ENCODE peak calls at places on chromosomes 11 and 22, in four cellular contexts. F is CD8-positive, alpha-beta T cell; P is pancreas; S is A549. Z is an unnamed sample.

GRCh38 chr11:75900848-75901247 is 85.8 kb downstream of the UVRAG start:
- DNase-seq in F (no peak), P (no peak), S (no peak), Z (no peak)

GRCh38 chr11:2295971-2296912 is 5.5 kb downstream of the C11orf21 start:
- DNase-seq in F (no peak), P (no peak), S (no peak), Z (no peak)

GRCh38 chr11:63869686-63870085 is 30.8 kb downstream of the MARK2 start:
- DNase-seq in F (peak), P (no peak), S (no peak), Z (no peak)

GRCh38 chr11:26651916-26652315 is 69.9 kb downstream of the SLC5A12 start:
- DNase-seq in F (no peak), P (no peak), S (no peak), Z (no peak)

GRCh38 chr11:97943493-97943892 is 1077.3 kb upstream of the CNTN5 start:
- DNase-seq in F (no peak), P (no peak), S (no peak), Z (no peak)

GRCh38 chr11:116502641-116503061 is 270.1 kb downstream of the BUD13 start:
- DNase-seq in F (no peak), P (no peak), S (no peak), Z (no peak)

GRCh38 chr11:130369713-130370112 is 55.0 kb upstream of the ZBTB44 start:
- DNase-seq in F (no peak), P (no peak), S (no peak), Z (no peak)

GRCh38 chr22:34567367-34567766 is 498.6 kb upstream of the ISX start:
- DNase-seq in F (no peak), P (no peak), S (no peak), Z (no peak)

GRCh38 chr11:13223112-13223511 is 54.5 kb upstream of the BMAL1 start:
- DNase-seq in F (no peak), P (no peak), S (no peak), Z (no peak)

GRCh38 chr11:86182976-86183584 is 61.5 kb upstream of the EED start:
- DNase-seq in F (no peak), P (no peak), S (no peak), Z (no peak)

GRCh38 chr11:13480198-13480597 is 15.6 kb downstream of the PTH start:
- DNase-seq in F (no peak), P (no peak), S (no peak), Z (no peak)

GRCh38 chr11:63915961-63916836 is 765 bp downstream of the RCOR2 start:
- DNase-seq in F (no peak), P (peak), S (peak), Z (peak)

GRCh38 chr11:72222106-72222891 is 2.3 kb upstream of the INPPL1 start:
- DNase-seq in F (no peak), P (no peak), S (no peak), Z (no peak)

GRCh38 chr11:123249354-123249753 is 54.3 kb upstream of the CLMP start:
- DNase-seq in F (no peak), P (no peak), S (no peak), Z (no peak)

GRCh38 chr11:123246749-123247497 is 51.9 kb upstream of the CLMP start:
- DNase-seq in F (peak), P (peak), S (peak), Z (peak)

GRCh38 chr11:123245567-123245966 is 50.5 kb upstream of the CLMP start:
- DNase-seq in F (no peak), P (no peak), S (no peak), Z (no peak)

GRCh38 chr11:123247813-123248379 is 52.8 kb upstream of the CLMP start:
- DNase-seq in F (no peak), P (no peak), S (no peak), Z (no peak)

GRCh38 chr11:123247498-123247799 is 52.4 kb upstream of the CLMP start:
- DNase-seq in F (no peak), P (no peak), S (no peak), Z (no peak)
- TF ChIP-seq CTCF in F (no peak), P (no peak), S (no peak), Z (peak)

GRCh38 chr11:58618215-58618614 is 4.2 kb upstream of the CNTF start:
- DNase-seq in F (no peak), P (no peak), S (no peak), Z (no peak)
- TF ChIP-seq CTCF in F (no peak), P (no peak), S (no peak), Z (no peak)

DNA sequence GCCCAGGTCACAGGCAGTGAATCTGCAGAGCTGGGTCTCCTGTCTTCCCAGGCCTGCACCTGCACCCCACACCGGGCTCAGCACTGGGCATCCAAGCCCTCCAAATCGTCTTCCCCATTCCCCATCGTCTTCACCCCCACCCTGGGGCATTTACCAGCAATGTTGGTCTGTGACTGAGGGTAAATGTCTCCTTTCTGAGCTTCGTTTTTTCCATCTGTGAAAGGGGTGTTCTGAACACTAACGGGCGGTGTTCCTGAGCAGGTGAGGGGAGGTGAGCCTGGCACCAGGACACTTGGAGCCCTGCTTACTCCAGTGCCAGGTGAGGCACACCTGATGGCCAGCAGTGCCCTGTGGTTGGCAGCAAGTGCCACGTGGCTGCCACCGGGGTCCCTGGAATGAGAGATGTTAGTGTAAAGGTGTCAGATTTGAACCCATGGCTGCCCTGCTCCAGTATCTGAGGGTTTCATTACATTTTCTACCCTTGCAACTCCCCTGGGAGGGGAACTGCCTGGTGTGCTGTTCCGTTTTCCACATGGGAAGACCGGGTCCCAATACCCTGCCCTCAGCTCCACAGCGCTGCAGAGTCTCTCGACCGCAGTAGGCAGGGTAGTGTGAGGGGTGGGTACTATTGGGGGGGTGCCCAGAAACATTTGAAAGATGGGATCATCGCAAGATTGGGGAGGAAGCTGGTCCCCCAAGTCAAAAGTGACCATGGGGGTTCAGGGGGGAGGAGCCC is 1.9 kb downstream of the CDC42EP1 start:
- DNase-seq in F (no peak), P (peak), S (no peak), Z (no peak)
- TF ChIP-seq CTCF in F (peak), P (no peak), S (no peak), Z (no peak)

DNA sequence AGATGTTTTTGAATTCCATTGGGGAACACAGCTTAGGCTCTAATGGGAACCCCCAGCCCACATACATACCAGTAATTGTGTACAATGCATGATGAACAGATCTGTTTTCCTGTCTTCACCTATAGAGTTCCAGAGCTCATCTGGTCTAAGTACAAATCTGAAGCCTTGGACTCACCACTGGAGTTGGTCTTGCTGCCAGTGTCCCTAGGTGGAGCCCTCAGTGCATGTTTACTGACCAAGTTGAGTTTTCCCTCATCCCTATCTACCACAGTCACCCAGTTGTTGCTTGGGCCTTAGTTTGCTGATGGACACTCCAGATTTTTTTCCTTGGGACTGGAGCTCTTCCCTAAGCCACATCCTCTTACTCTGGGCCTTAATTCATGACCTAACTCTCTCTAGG is 159.2 kb upstream of the DDI1 start:
- DNase-seq in F (no peak), P (no peak), S (no peak), Z (no peak)
- TF ChIP-seq CTCF in F (no peak), P (no peak), S (no peak), Z (no peak)

DNA sequence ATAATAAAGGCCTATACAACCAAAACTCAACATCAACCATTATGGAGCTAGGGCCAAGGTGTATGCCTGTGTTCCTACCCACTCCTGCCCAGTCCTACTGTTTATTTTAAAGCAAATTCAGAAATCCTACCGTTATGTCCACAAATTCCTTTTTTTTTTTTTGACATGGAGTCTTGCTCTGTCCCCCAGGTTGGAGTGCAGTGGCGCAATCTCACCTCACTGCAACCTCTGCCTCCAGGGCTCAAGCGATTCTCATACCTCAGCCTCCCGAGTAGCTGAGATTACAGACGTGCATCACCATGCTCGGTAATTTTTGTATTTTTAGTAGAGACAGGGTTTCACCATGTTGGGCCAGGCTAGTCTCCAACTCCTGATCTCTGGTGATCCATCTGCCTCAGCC is 3.1 kb upstream of the CPT1A start:
- DNase-seq in F (no peak), P (no peak), S (no peak), Z (no peak)
- TF ChIP-seq CTCF in F (no peak), P (no peak), S (no peak), Z (no peak)

DNA sequence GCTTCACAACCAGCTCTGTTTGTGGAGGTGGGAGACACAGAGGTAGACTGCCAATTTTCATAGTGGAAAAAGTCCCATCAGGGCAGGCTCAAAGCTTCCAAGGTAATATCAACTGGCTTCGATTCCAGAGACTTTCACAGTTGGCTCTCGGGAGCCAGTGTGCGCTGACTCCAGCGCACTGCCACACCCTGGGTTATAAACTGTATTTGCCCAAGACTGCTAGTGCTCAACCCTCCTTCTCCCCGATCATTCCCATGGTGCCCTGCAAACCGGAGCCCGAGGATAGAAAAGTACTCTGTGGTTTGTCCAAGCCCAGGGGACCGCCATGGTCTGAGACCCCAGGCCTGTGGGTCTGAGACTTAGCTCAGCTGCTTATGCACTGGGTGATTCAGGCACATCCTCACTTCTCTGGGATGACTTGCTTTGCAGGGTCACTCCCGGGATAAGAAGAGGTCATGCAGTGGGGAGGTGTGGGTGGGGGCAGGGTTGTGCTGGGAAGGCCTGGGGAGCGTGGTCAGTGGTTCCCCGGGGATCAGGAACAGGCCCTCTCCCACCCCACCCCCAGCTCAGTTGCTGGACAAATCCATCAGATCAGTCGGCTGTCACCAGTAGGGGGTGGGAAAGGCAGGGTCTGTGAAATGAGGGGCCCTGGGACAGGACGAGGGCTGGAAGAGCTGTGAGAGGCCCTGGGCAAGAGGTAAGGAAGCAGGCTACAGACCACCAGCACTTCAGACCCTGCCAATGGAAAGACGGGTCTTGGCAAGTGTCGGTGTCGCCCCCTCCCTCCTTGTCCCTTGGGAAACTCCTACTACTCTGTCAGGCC is 26.7 kb upstream of the PICK1 start:
- DNase-seq in F (no peak), P (no peak), S (no peak), Z (no peak)
- TF ChIP-seq CTCF in F (no peak), P (no peak), S (no peak), Z (no peak)

DNA sequence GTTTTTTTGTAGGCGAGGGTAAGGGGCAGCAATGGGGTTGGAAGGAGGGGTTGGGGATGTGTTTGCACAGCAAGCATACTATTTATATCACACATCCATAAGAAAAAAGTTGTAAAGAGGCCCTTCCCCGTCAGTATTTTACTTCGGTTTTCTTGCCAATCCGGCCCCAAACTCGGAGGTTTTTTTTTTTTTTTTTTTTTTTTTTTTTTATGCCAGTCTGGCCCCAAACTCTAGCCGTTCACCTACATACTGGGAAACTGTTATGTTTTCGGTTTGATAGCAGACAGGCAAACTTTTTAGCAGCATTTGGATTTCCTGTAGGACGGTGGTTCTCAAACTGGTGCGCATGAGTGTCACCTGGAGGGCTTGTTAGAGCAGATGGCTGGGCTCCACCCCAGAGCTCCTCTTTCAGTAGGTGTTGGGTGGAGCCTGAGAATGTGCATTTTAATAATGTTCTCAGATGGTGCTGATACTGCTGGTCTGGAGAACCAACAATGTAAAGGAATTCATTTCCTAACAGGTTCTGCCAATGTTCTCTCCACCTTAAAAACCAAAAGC is 76.5 kb upstream of the ZBED5 start:
- DNase-seq in F (no peak), P (no peak), S (no peak), Z (no peak)
- TF ChIP-seq CTCF in F (no peak), P (no peak), S (no peak), Z (no peak)

GRCh38 chr11:122355968-122356367 is 240.0 kb upstream of the BLID start:
- DNase-seq in F (no peak), P (no peak), S (no peak), Z (no peak)

GRCh38 chr11:122363306-122363705 is 247.3 kb upstream of the BLID start:
- DNase-seq in F (no peak), P (no peak), S (no peak), Z (no peak)

GRCh38 chr11:122365545-122366380 is 249.7 kb upstream of the BLID start:
- DNase-seq in F (no peak), P (no peak), S (no peak), Z (no peak)

GRCh38 chr11:122362381-122362780 is 246.4 kb upstream of the BLID start:
- DNase-seq in F (no peak), P (no peak), S (no peak), Z (no peak)

GRCh38 chr11:122360875-122361274 is 244.9 kb upstream of the BLID start:
- DNase-seq in F (no peak), P (no peak), S (no peak), Z (no peak)
- TF ChIP-seq CTCF in F (no peak), P (no peak), S (no peak), Z (no peak)

GRCh38 chr22:37126383-37126782 is 16.9 kb upstream of the TMPRSS6 start:
- DNase-seq in F (no peak), P (no peak), S (no peak), Z (no peak)

GRCh38 chr22:37130031-37130430 is 19.7 kb downstream of the IL2RB start:
- DNase-seq in F (no peak), P (no peak), S (no peak), Z (no peak)

GRCh38 chr22:37128555-37129281 is 19.2 kb upstream of the TMPRSS6 start:
- DNase-seq in F (no peak), P (no peak), S (no peak), Z (no peak)

GRCh38 chr22:37127350-37127878 is 17.9 kb upstream of the TMPRSS6 start:
- DNase-seq in F (no peak), P (no peak), S (no peak), Z (no peak)

DNA sequence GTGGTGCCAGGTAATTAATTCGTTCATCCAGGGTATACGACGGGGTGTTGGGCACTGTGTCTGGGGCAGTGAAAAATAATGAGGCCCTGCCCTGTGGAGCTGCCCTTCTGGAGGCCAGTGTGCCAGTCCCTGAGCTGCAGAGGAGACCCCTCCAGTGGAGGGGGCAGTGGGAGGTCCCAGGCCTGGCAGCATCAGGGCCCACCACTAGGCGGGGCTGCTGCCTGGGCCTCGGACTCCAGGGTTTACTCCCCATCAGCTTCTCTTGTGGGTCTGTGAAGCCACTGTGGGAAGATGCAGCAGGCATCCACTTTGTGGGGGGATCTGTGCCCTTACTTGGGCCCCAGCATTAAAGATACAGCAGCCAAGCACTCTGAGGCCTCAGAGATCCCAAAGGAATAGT is 17.4 kb upstream of the TMPRSS6 start:
- DNase-seq in F (no peak), P (no peak), S (peak), Z (no peak)
- TF ChIP-seq CTCF in F (peak), P (no peak), S (peak), Z (no peak)

GRCh38 chr22:42820075-42820763 is 36.9 kb downstream of the ARFGAP3 start:
- DNase-seq in F (no peak), P (no peak), S (no peak), Z (no peak)
- TF ChIP-seq CTCF in F (no peak), P (peak), S (no peak), Z (peak)